ENCODE peak calls at places on chromosomes 6 and 20, in four cellular contexts. One of them, this sample, is unnamed.

GRCh38 chr20:61742097-61742805 is 323.4 kb downstream of the TAF4 start:
- DNase-seq in GM23338: no peak
- DNase-seq in skeletal muscle cell: no peak
- DNase-seq in astrocyte of the spinal cord: peak
- DNase-seq in this sample: no peak

GRCh38 chr20:44979090-44979621 is 12.8 kb downstream of the STK4 start:
- DNase-seq in GM23338: no peak
- DNase-seq in skeletal muscle cell: no peak
- DNase-seq in astrocyte of the spinal cord: peak
- DNase-seq in this sample: no peak

GRCh38 chr20:45448250-45448649 is 21.3 kb upstream of the WFDC2 start:
- DNase-seq in GM23338: no peak
- DNase-seq in skeletal muscle cell: no peak
- DNase-seq in astrocyte of the spinal cord: no peak
- DNase-seq in this sample: no peak

GRCh38 chr6:21599074-21599639 is 5.6 kb downstream of the SOX4 start:
- DNase-seq in GM23338: peak
- DNase-seq in skeletal muscle cell: no peak
- DNase-seq in astrocyte of the spinal cord: no peak
- DNase-seq in this sample: no peak

GRCh38 chr6:28522594-28523557 is 2.8 kb upstream of the GPX5 start:
- DNase-seq in GM23338: peak
- DNase-seq in skeletal muscle cell: no peak
- DNase-seq in astrocyte of the spinal cord: no peak
- DNase-seq in this sample: no peak

GRCh38 chr20:51586005-51586440 is 43.5 kb upstream of the NFATC2 start:
- DNase-seq in GM23338: no peak
- DNase-seq in skeletal muscle cell: peak
- DNase-seq in astrocyte of the spinal cord: peak
- DNase-seq in this sample: no peak

GRCh38 chr20:38635721-38636285 is 34.2 kb downstream of the ARHGAP40 start:
- DNase-seq in GM23338: no peak
- DNase-seq in skeletal muscle cell: no peak
- DNase-seq in astrocyte of the spinal cord: no peak
- DNase-seq in this sample: no peak

GRCh38 chr6:5135783-5136376 is 50.7 kb downstream of the PPP1R3G start:
- DNase-seq in GM23338: peak
- DNase-seq in skeletal muscle cell: no peak
- DNase-seq in astrocyte of the spinal cord: peak
- DNase-seq in this sample: no peak

GRCh38 chr20:37737806-37738442 is 44.1 kb downstream of the CTNNBL1 start:
- DNase-seq in GM23338: no peak
- DNase-seq in skeletal muscle cell: no peak
- DNase-seq in astrocyte of the spinal cord: no peak
- DNase-seq in this sample: no peak

GRCh38 chr6:79421707-79422484 is 115.3 kb downstream of the LCA5 start:
- DNase-seq in GM23338: no peak
- DNase-seq in skeletal muscle cell: peak
- DNase-seq in astrocyte of the spinal cord: peak
- DNase-seq in this sample: no peak

GRCh38 chr6:132401120-132401940 is at the start of gene MOXD1:
- DNase-seq in GM23338: peak
- DNase-seq in skeletal muscle cell: no peak
- DNase-seq in astrocyte of the spinal cord: no peak
- DNase-seq in this sample: peak

GRCh38 chr6:21110684-21111398 is 482.7 kb upstream of the SOX4 start:
- DNase-seq in GM23338: no peak
- DNase-seq in skeletal muscle cell: no peak
- DNase-seq in astrocyte of the spinal cord: peak
- DNase-seq in this sample: no peak

GRCh38 chr6:130307752-130308361 is 58.0 kb upstream of the TMEM200A start:
- DNase-seq in GM23338: no peak
- DNase-seq in skeletal muscle cell: peak
- DNase-seq in astrocyte of the spinal cord: peak
- DNase-seq in this sample: no peak

GRCh38 chr20:8060977-8061376 is 41.4 kb upstream of the TMX4 start:
- DNase-seq in GM23338: no peak
- DNase-seq in skeletal muscle cell: no peak
- DNase-seq in astrocyte of the spinal cord: no peak
- DNase-seq in this sample: no peak

GRCh38 chr6:165649701-165650137 is 13.3 kb downstream of the PDE10A start:
- DNase-seq in GM23338: no peak
- DNase-seq in skeletal muscle cell: no peak
- DNase-seq in astrocyte of the spinal cord: peak
- DNase-seq in this sample: no peak

GRCh38 chr6:142796571-142796970 is 148.4 kb downstream of the HIVEP2 start:
- DNase-seq in GM23338: no peak
- DNase-seq in skeletal muscle cell: peak
- DNase-seq in astrocyte of the spinal cord: peak
- DNase-seq in this sample: no peak

GRCh38 chr6:89353702-89354392 is 1.3 kb upstream of the UBE2J1 start:
- DNase-seq in GM23338: no peak
- DNase-seq in skeletal muscle cell: no peak
- DNase-seq in astrocyte of the spinal cord: no peak
- DNase-seq in this sample: no peak

GRCh38 chr20:48846516-48847492 is 19.0 kb upstream of the PREX1 start:
- DNase-seq in GM23338: peak
- DNase-seq in skeletal muscle cell: no peak
- DNase-seq in astrocyte of the spinal cord: no peak
- DNase-seq in this sample: no peak

DNA sequence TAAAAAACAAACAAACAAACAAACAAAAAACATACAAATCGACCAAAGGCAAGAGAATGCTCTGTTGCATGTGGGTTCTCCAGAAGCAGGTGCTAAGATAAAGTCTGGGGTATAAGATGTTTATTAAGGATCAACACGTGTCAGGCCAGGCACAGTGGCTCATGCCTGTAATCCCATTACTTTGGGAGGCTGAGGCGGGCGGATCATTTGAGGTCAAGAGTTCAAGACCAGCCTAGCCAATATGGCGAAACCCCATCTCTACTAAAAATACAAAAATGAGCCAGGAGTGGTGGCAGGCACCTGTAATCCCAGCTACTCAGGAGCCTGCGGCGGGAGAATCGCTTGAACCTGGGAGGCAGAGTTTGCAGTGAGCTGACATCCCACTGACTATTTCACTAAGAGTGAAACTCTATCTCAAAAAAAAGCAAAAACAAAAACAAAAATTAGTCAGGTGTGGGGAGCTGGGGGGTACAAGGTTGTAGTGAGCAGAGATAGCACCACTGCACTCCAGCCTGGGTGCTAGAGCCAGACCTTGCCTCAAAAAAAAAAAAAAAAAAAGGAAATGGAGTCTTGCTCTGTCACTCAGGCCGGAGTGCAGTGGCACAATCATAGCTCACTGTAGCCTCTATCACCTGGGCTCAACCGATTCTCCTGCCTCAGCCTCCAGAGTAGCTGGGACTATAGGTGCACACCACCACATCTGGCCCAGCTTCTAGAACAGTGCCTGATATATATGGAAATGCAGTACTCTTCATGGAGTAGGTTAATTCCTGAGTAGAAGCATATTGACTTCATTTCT is 86.8 kb upstream of the JARID2 start:
- DNase-seq in GM23338: no peak
- DNase-seq in skeletal muscle cell: no peak
- DNase-seq in astrocyte of the spinal cord: no peak
- DNase-seq in this sample: no peak
- H3K4me3 ChIP-seq in GM23338: no peak
- H3K4me3 ChIP-seq in skeletal muscle cell: no peak
- H3K4me3 ChIP-seq in astrocyte of the spinal cord: no peak
- H3K4me3 ChIP-seq in this sample: no peak

DNA sequence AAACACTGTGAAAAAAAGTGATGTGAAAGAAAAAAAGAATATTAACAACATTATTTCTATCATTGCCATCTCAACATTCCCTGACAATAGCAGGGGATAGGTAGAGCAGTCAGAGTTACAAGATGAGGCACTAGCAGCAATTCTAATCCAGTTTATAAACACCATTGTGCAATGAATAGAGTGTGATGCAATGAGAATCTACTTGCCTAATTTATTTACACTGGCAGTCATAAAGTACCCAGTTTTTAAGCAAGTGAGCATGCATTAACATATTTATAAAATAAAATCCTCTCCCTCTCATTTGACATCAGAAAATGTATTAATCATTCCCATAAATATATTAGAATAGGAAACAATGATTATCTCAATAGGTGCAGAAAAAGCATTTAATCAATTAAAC is 2.5 kb upstream of the MANEA start:
- DNase-seq in GM23338: no peak
- DNase-seq in skeletal muscle cell: peak
- DNase-seq in astrocyte of the spinal cord: no peak
- DNase-seq in this sample: no peak
- H3K4me3 ChIP-seq in GM23338: peak
- H3K4me3 ChIP-seq in skeletal muscle cell: no peak
- H3K4me3 ChIP-seq in astrocyte of the spinal cord: no peak
- H3K4me3 ChIP-seq in this sample: no peak

DNA sequence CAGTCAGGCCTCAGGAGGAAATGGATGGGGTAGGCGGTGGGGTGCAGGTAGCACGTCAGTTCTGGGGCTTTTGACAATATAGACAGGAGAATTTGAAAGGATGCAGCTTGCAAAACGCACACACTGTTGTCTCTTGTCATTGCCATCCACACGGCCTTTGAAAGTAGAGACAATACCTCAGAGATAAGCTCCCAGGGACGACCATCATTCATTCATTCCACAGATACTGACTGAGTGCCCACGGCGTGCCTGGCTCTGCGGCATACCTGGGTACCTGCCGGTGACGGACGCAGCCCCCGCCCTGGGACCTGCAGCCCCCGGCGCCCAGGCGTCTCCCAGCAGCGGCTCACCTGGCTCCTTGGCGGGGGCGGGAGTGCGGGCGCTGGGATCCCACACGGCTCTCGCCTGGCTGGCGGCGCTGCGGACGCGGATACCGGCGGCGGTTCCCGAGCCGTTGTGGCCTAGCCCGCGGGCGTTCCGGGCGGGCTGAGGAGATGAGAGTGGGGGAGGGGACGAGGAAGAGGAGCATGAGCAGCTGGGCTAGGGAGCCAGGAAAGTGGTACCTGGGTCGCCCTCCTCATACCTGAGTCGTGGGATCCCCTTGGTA is at the start of gene SLC26A8:
- DNase-seq in GM23338: peak
- DNase-seq in skeletal muscle cell: no peak
- DNase-seq in astrocyte of the spinal cord: no peak
- DNase-seq in this sample: no peak
- H3K4me3 ChIP-seq in GM23338: peak
- H3K4me3 ChIP-seq in skeletal muscle cell: peak
- H3K4me3 ChIP-seq in astrocyte of the spinal cord: no peak
- H3K4me3 ChIP-seq in this sample: no peak

GRCh38 chr20:35434085-35435005 is 3.7 kb downstream of the GDF5 start:
- DNase-seq in GM23338: no peak
- DNase-seq in skeletal muscle cell: no peak
- DNase-seq in astrocyte of the spinal cord: no peak
- DNase-seq in this sample: peak

GRCh38 chr20:35432430-35432735 is 5.6 kb downstream of the GDF5 start:
- DNase-seq in GM23338: no peak
- DNase-seq in skeletal muscle cell: no peak
- DNase-seq in astrocyte of the spinal cord: no peak
- DNase-seq in this sample: no peak

GRCh38 chr20:35436175-35436568 is 1.9 kb downstream of the GDF5 start:
- DNase-seq in GM23338: no peak
- DNase-seq in skeletal muscle cell: no peak
- DNase-seq in astrocyte of the spinal cord: no peak
- DNase-seq in this sample: no peak

GRCh38 chr20:35433337-35433736 is 4.7 kb downstream of the GDF5 start:
- DNase-seq in GM23338: no peak
- DNase-seq in skeletal muscle cell: no peak
- DNase-seq in astrocyte of the spinal cord: no peak
- DNase-seq in this sample: no peak

DNA sequence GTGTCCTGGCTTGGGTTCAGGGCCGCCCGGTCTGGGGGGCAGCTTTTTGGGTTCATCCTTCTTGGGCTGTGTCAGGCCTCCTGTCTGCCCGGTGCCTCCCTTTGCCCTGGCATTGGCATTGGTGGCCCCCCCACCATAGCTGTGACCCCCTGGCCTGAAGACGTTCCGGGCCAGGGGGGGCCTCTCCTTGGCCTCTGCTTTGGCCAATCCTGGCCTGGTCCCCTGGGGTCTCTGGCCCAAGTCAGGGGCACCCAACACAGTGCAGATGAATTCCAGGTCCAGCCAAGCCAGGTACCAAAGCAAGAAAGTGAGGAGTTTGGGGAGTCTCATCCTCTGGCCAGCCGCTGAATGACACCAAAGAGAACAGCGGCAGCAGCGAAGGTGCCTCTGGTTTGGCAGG is 429 bp downstream of the GDF5 start:
- DNase-seq in GM23338: no peak
- DNase-seq in skeletal muscle cell: no peak
- DNase-seq in astrocyte of the spinal cord: no peak
- DNase-seq in this sample: no peak
- H3K4me3 ChIP-seq in GM23338: no peak
- H3K4me3 ChIP-seq in skeletal muscle cell: peak
- H3K4me3 ChIP-seq in astrocyte of the spinal cord: peak
- H3K4me3 ChIP-seq in this sample: peak

DNA sequence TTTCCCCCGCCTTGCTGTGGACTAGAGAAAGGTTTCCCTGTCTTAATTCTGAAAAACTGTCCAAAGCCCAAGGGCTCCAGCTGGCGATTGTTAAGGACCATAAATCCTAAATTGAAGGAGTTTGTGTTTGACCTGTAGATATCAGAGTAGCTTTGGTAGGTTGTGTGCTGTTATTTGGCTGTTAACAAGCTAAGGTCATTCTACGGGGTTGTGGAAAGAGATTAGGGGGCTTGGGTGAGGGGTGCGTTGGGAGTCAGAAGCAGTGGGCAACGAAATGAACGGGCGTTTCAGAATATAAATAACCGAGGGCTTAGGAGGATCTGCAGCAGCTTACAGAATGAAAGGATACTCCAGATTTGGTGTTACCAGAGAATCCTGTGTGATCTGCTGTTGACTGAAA is 32.6 kb upstream of the BTN3A2 start:
- DNase-seq in GM23338: no peak
- DNase-seq in skeletal muscle cell: no peak
- DNase-seq in astrocyte of the spinal cord: no peak
- DNase-seq in this sample: no peak
- H3K4me3 ChIP-seq in GM23338: peak
- H3K4me3 ChIP-seq in skeletal muscle cell: peak
- H3K4me3 ChIP-seq in astrocyte of the spinal cord: peak
- H3K4me3 ChIP-seq in this sample: no peak

GRCh38 chr6:137160763-137161162 is 12.7 kb downstream of the IL22RA2 start:
- DNase-seq in GM23338: no peak
- DNase-seq in skeletal muscle cell: no peak
- DNase-seq in astrocyte of the spinal cord: peak
- DNase-seq in this sample: no peak
- H3K4me3 ChIP-seq in GM23338: no peak
- H3K4me3 ChIP-seq in skeletal muscle cell: no peak
- H3K4me3 ChIP-seq in astrocyte of the spinal cord: no peak
- H3K4me3 ChIP-seq in this sample: no peak

This sample was measured in upper lobe of right lung.